ENCODE peak calls at places on chromosomes 12 and 14, in six cellular contexts. A is T-helper 1 cell, L is hippocampal formation, I is aorta, X is mucosa of descending colon, S is thoracic aorta. R is an unnamed sample.

GRCh38 chr14:80324649-80325048 is 113.3 kb upstream of the DIO2 start:
- DNase-seq in A (no peak), L (no peak), I (no peak), X (no peak), S (no peak), R (no peak)

GRCh38 chr14:21015312-21015711 is 9.5 kb downstream of the NDRG2 start:
- DNase-seq in A (no peak), L (no peak), I (no peak), X (no peak), S (no peak), R (no peak)

GRCh38 chr12:97560766-97561165 is 98.2 kb downstream of the RMST start:
- DNase-seq in A (no peak), L (no peak), I (no peak), X (no peak), S (no peak), R (no peak)

GRCh38 chr12:56338643-56339422 is at the start of gene IL23A:
- DNase-seq in A (peak; percentile 82), L (no peak), I (no peak), X (peak; percentile 24), S (no peak), R (no peak)

GRCh38 chr12:114123108-114123507 is 157.0 kb upstream of the RBM19 start:
- DNase-seq in A (no peak), L (no peak), I (no peak), X (no peak), S (no peak), R (no peak)

GRCh38 chr12:104602426-104602825 is 145.7 kb downstream of the CHST11 start:
- DNase-seq in A (no peak), L (no peak), I (no peak), X (no peak), S (no peak), R (no peak)

GRCh38 chr12:116278259-116278595 is 734 bp upstream of the MED13L start:
- DNase-seq in A (no peak), L (no peak), I (no peak), X (no peak), S (no peak), R (no peak)

GRCh38 chr12:51082561-51083139 is 746 bp downstream of the CSRNP2 start:
- DNase-seq in A (no peak), L (peak; percentile 38), I (no peak), X (peak; percentile 29), S (no peak), R (no peak)

GRCh38 chr12:1531654-1532366 is 62.6 kb downstream of the FBXL14 start:
- DNase-seq in A (no peak), L (no peak), I (no peak), X (no peak), S (no peak), R (no peak)

GRCh38 chr14:33709286-33709685 is 241.6 kb downstream of the EGLN3 start:
- DNase-seq in A (no peak), L (no peak), I (no peak), X (no peak), S (no peak), R (no peak)

GRCh38 chr12:56142184-56142784 is 10.1 kb upstream of the MYL6B start:
- DNase-seq in A (no peak), L (no peak), I (no peak), X (no peak), S (no peak), R (no peak)

R was measured in activated gamma-delta T cell.